ENCODE peak calls at places on chromosomes 11 and 22, in seven cellular contexts. D is stimulated activated CD4-positive, alpha-beta T cell treated with anti-CD3 and anti-CD28 coated beads, Interleukin-2, amount 100 ng/mL, for 24 hours; E is activated T-cell treated with anti-CD3 and anti-CD28 coated beads, Interleukin-2, amount 50 U/mL, for 72 hours; B is SJSA1; S is choroid plexus epithelial cell; P is C1 segment of cervical spinal cord; C is NCI-H1092. O is an unnamed sample.

GRCh38 chr11:28512143-28512756 is 404.1 kb downstream of the METTL15 start:
- DNase-seq in E (no peak), P (no peak), D (no peak), C (no peak), S (no peak), B (no peak), O (no peak)

GRCh38 chr11:111357150-111358037 is 21.7 kb downstream of the POU2AF1 start:
- DNase-seq in E (no peak), S (no peak), C (no peak), D (no peak), B (no peak), P (no peak), O (no peak)

GRCh38 chr11:111429066-111429506 is 50.0 kb upstream of the POU2AF1 start:
- DNase-seq in E (peak), D (peak), P (no peak), B (no peak), S (peak), C (peak), O (peak)

GRCh38 chr11:65920035-65920802 is 993 bp downstream of the DRAP1 start:
- DNase-seq in E (no peak), D (no peak), S (no peak), B (peak), C (no peak), P (no peak), O (no peak)

GRCh38 chr11:65454696-65455456 is 32.3 kb downstream of the NEAT1 start:
- DNase-seq in P (peak), E (peak), B (peak), S (peak), C (peak), D (peak), O (peak)

GRCh38 chr11:8071616-8072581 is 9.1 kb upstream of the TUB start:
- DNase-seq in E (no peak), B (no peak), P (no peak), S (no peak), C (no peak), D (no peak), O (no peak)

GRCh38 chr11:95218149-95218548 is 12.9 kb downstream of the SESN3 start:
- DNase-seq in P (no peak), D (no peak), S (no peak), C (no peak), B (no peak), E (no peak), O (no peak)

GRCh38 chr11:13405220-13405619 is 57.8 kb downstream of the BTBD10 start:
- DNase-seq in B (no peak), C (no peak), D (no peak), P (no peak), E (no peak), S (no peak), O (no peak)

GRCh38 chr11:61071208-61071681 is 31.0 kb upstream of the CD5 start:
- DNase-seq in B (no peak), S (no peak), C (no peak), E (peak), P (no peak), D (peak), O (no peak)

GRCh38 chr11:109914809-109915653 is 178.2 kb upstream of the ZC3H12C start:
- DNase-seq in E (no peak), B (no peak), S (peak), D (no peak), C (no peak), P (no peak), O (no peak)

GRCh38 chr22:19943665-19944026 is 2.0 kb upstream of the TXNRD2 start:
- DNase-seq in S (peak), P (no peak), C (no peak), D (no peak), B (peak), E (no peak), O (no peak)

GRCh38 chr11:55942785-55943392 is 6.7 kb upstream of the OR5I1 start:
- DNase-seq in E (no peak), B (no peak), S (peak), C (peak), P (no peak), D (no peak), O (no peak)

GRCh38 chr11:44389963-44390605 is 80.1 kb upstream of the ALX4 start:
- DNase-seq in C (no peak), E (no peak), S (no peak), B (no peak), P (no peak), D (no peak), O (no peak)